ENCODE peak calls at places on chromosome 20, in six cellular contexts. R is neural progenitor cell, V is lower lobe of right lung, O is pancreas, I is cardiac muscle cell, H is transverse colon. U is an unnamed sample. For H3K4me1, the result is how much of the 10 kb centered on the place peaks cover.

GRCh38 chr20:53839423-53840176 is 230.8 kb downstream of the BCAS1 start:
- DNase-seq in R (no peak), V (peak), O (peak), I (no peak), H (peak), U (peak)

GRCh38 chr20:15236812-15237211 is 899.4 kb upstream of the FLRT3 start:
- DNase-seq in R (peak), V (no peak), O (peak), I (no peak), H (peak), U (peak)

GRCh38 chr20:62010551-62011402 is 54.9 kb downstream of the TAF4 start:
- DNase-seq in R (peak), V (no peak), O (no peak), I (peak), H (peak), U (no peak)

GRCh38 chr20:49603209-49603627 is 35.3 kb upstream of the PTGIS start:
- DNase-seq in R (peak), V (no peak), O (no peak), I (peak), H (no peak), U (no peak)

GRCh38 chr20:34512955-34513419 is 3.2 kb upstream of the DYNLRB1 start:
- DNase-seq in R (no peak), V (no peak), O (no peak), I (no peak), H (no peak), U (no peak)

GRCh38 chr20:3710703-3711417 is 1.5 kb downstream of the SIGLEC1 start:
- DNase-seq in R (peak), V (peak), O (no peak), I (peak), H (peak), U (peak)

GRCh38 chr20:50819344-50819743 is 24.5 kb downstream of the BCAS4 start:
- DNase-seq in R (no peak), V (no peak), O (no peak), I (no peak), H (no peak), U (no peak)

GRCh38 chr20:46324960-46325703 is 16.8 kb upstream of the CDH22 start:
- DNase-seq in R (peak), V (no peak), O (no peak), I (peak), H (no peak), U (no peak)

GRCh38 chr20:22404609-22405170 is 179.7 kb downstream of the FOXA2 start:
- DNase-seq in R (no peak), V (no peak), O (no peak), I (no peak), H (no peak), U (no peak)

GRCh38 chr20:57625181-57625958 is 5.1 kb upstream of the ZBP1 start:
- DNase-seq in R (no peak), V (no peak), O (no peak), I (no peak), H (no peak), U (no peak)

GRCh38 chr20:1802385-1803215 is 92.6 kb upstream of the SIRPA start:
- DNase-seq in R (peak), V (peak), O (no peak), I (peak), H (peak), U (peak)

GRCh38 chr20:59305898-59306640 is 5.7 kb downstream of the EDN3 start:
- DNase-seq in R (no peak), V (no peak), O (no peak), I (no peak), H (no peak), U (peak)

GRCh38 chr20:59307270-59307669 is 6.9 kb downstream of the EDN3 start:
- DNase-seq in R (no peak), V (no peak), O (peak), I (no peak), H (no peak), U (no peak)

GRCh38 chr20:59309218-59309617 is 8.8 kb downstream of the EDN3 start:
- DNase-seq in R (no peak), V (no peak), O (no peak), I (no peak), H (peak), U (no peak)

GRCh38 chr20:59308493-59309201 is 8.2 kb downstream of the EDN3 start:
- DNase-seq in R (no peak), V (no peak), O (peak), I (no peak), H (peak), U (peak)
- H3K4me1 ChIP-seq in R (under half), V (under half), O (under half), I (under half), H (under half), U (under half)

GRCh38 chr20:6718660-6719059 is 48.8 kb upstream of the BMP2 start:
- DNase-seq in R (no peak), V (no peak), O (no peak), I (no peak), H (no peak), U (no peak)
- H3K4me1 ChIP-seq in R (under half), V (under half), O (under half), I (under half), H (under half), U (under half)

GRCh38 chr20:37804584-37805566 is 98.1 kb upstream of the VSTM2L start:
- DNase-seq in R (no peak), V (no peak), O (no peak), I (no peak), H (peak), U (no peak)
- H3K4me1 ChIP-seq in R (under half), V (under half), O (under half), I (under half), H (under half), U (under half)

GRCh38 chr20:64260239-64260638 is 4.7 kb downstream of the PCMTD2 start:
- DNase-seq in R (no peak), V (no peak), O (no peak), I (no peak), H (no peak), U (no peak)
- H3K4me1 ChIP-seq in R (under half), V (under half), O (under half), I (half or more), H (under half), U (under half)

GRCh38 chr20:44967207-44967807 is 995 bp downstream of the STK4 start:
- DNase-seq in R (no peak), V (no peak), O (no peak), I (no peak), H (peak), U (peak)

GRCh38 chr20:44969320-44969879 is 3.1 kb downstream of the STK4 start:
- DNase-seq in R (no peak), V (no peak), O (no peak), I (no peak), H (no peak), U (no peak)

GRCh38 chr20:44973053-44973452 is 6.7 kb downstream of the STK4 start:
- DNase-seq in R (no peak), V (no peak), O (no peak), I (no peak), H (no peak), U (no peak)

GRCh38 chr20:44966030-44966961 is at the start of gene STK4:
- DNase-seq in R (peak), V (peak), O (peak), I (peak), H (peak), U (peak)

GRCh38 chr20:44970243-44970757 is 4.0 kb downstream of the STK4 start:
- DNase-seq in R (no peak), V (no peak), O (no peak), I (no peak), H (no peak), U (no peak)
- H3K4me1 ChIP-seq in R (under half), V (under half), O (under half), I (under half), H (under half), U (under half)

DNA sequence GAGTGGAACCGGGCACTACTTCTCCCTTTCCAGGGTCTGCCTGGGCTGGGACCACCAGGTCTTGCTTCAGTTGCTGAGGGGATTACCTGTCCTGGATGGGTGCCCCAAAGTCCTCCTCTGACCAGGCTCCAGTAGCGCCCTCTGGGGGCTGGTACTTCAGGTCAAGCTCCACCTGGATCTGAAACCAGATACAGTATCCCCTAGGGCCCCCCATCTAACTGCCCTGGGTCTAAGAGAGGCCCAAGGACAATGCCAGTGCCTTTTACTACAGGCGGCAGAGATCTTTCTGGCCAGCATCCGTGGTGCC is 11.2 kb upstream of the SPAG4 start:
- DNase-seq in R (peak), V (no peak), O (no peak), I (peak), H (peak), U (peak)
- H3K4me1 ChIP-seq in R (under half), V (under half), O (under half), I (under half), H (under half), U (under half)

U was measured in Peyer's patch.